ENCODE peak calls at places on chromosomes 12 and 14, in five cellular contexts. X is CD8-positive, alpha-beta memory T cell; G is AG10803; U is adipocyte; A is retinal pigment epithelial cell. J is an unnamed sample.

GRCh38 chr12:125149160-125150108 is 84.2 kb downstream of the AACS start:
- DNase-seq in X (no peak), G (no peak), U (no peak), A (no peak), J (no peak)

GRCh38 chr14:61111145-61112130 is 130.4 kb downstream of the SLC38A6 start:
- DNase-seq in X (no peak), G (no peak), U (no peak), A (no peak), J (no peak)

GRCh38 chr14:92507174-92507768 is 6.3 kb upstream of the RIN3 start:
- DNase-seq in X (no peak), G (no peak), U (no peak), A (no peak), J (no peak)

GRCh38 chr14:101603096-101603495 is 41.8 kb downstream of the DIO3 start:
- DNase-seq in X (no peak), G (no peak), U (no peak), A (no peak), J (no peak)

GRCh38 chr14:66649515-66649914 is 141.6 kb downstream of the GPHN start:
- DNase-seq in X (no peak), G (no peak), U (no peak), A (no peak), J (no peak)

GRCh38 chr12:95277139-95277538 is 59.5 kb downstream of the VEZT start:
- DNase-seq in X (no peak), G (peak; percentile 84), U (peak; percentile 79), A (no peak), J (peak; percentile 80)

GRCh38 chr12:19946549-19946948 is 421.8 kb upstream of the PDE3A start:
- DNase-seq in X (no peak), G (peak; percentile 87), U (peak; percentile 91), A (peak; percentile 85), J (peak; percentile 98)

GRCh38 chr14:29521526-29522137 is 406.0 kb downstream of the PRKD1 start:
- DNase-seq in X (no peak), G (no peak), U (no peak), A (no peak), J (peak; percentile 40)

GRCh38 chr14:104891664-104892500 is 26.8 kb downstream of the CEP170B start:
- DNase-seq in X (peak; percentile 41), G (no peak), U (no peak), A (no peak), J (no peak)

GRCh38 chr12:63319386-63319785 is 168.4 kb upstream of the AVPR1A start:
- DNase-seq in X (no peak), G (no peak), U (peak; percentile 34), A (no peak), J (no peak)

GRCh38 chr12:89278169-89278568 is 74.1 kb downstream of the DUSP6 start:
- DNase-seq in X (no peak), G (no peak), U (no peak), A (no peak), J (no peak)

GRCh38 chr12:21695896-21696295 is 38.3 kb upstream of the LDHB start:
- DNase-seq in X (no peak), G (peak; percentile 39), U (peak; percentile 69), A (no peak), J (no peak)

GRCh38 chr14:95527392-95528002 is 7.4 kb upstream of the GLRX5 start:
- DNase-seq in X (peak; percentile 62), G (peak; percentile 87), U (peak; percentile 96), A (no peak), J (peak; percentile 88)

GRCh38 chr14:95524706-95525512 is 8.5 kb upstream of the SYNE3 start:
- DNase-seq in X (no peak), G (peak; percentile 33), U (no peak), A (no peak), J (no peak)

GRCh38 chr14:95529242-95529641 is 5.6 kb upstream of the GLRX5 start:
- DNase-seq in X (no peak), G (no peak), U (no peak), A (no peak), J (no peak)

GRCh38 chr14:95525999-95526398 is 8.9 kb upstream of the GLRX5 start:
- DNase-seq in X (no peak), G (no peak), U (no peak), A (no peak), J (no peak)

GRCh38 chr14:95526483-95527391 is 8.1 kb upstream of the GLRX5 start:
- DNase-seq in X (no peak), G (no peak), U (no peak), A (no peak), J (peak; percentile 55)
- H3K4me3 ChIP-seq in X (no peak overlapping the region), G (peak overlapping the region; percentile 21), U (peak overlapping the region; percentile 73), A (no peak overlapping the region), J (no peak overlapping the region)

DNA sequence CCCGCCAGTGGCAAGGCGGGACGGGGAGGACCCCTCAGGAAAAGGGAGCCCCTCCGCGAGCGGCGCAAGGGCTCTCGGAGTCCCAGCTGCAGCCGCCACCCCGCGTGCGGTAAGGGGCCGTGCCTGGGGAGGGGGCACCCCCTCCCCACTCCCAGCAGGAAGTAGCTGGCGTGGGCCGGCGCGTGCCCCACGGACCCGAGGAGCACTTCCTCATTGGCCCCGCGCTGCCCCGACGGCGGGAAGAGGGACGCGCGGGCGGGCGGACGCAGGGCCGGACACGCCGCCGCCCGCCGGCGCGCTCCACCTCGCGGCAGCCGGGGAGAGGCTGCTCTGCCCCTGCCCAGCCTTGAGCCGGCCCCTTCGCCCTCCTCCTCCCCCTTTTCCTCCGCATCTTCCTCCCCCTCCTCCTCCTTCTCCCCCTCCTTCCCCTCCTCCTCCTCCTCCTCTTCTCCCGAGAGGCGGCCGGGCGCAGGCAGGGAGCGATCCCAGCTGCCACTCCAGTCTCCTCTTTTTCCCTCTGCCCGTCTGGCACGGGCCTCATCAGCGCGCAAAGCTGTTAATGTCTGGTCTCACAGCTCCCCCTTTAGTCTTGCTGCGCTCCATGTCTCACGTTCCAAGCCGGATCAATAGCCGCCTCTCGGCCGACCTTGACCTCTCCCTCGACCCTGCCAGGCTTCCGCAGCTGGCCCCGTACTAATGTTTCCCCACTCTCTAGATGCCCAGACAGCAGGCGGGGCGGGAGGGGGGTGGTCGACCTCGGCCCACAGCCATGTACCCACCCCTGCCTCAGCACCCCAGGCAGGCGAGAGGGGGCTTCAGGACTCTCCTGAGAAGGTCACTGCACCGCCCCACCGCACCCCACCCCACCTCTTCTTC is 2.6 kb upstream of the BCL11B start:
- DNase-seq in X (peak; percentile 71), G (peak; percentile 89), U (peak; percentile 73), A (peak; percentile 50), J (peak; percentile 51)
- H3K4me3 ChIP-seq in X (peak overlapping the region; percentile 62), G (peak overlapping the region; percentile 56), U (peak overlapping the region; percentile 61), A (peak overlapping the region; percentile 48), J (peak overlapping the region; percentile 13)

GRCh38 chr12:24943947-24944597 is 4.8 kb downstream of the BCAT1 start:
- DNase-seq in X (no peak), G (no peak), U (peak; percentile 22), A (no peak), J (no peak)
- H3K4me3 ChIP-seq in X (no peak overlapping the region), G (no peak overlapping the region), U (no peak overlapping the region), A (no peak overlapping the region), J (no peak overlapping the region)

GRCh38 chr14:81434230-81434629 is 34.1 kb upstream of the STON2 start:
- DNase-seq in X (no peak), G (no peak), U (no peak), A (no peak), J (no peak)

GRCh38 chr14:81437226-81437625 is 37.1 kb upstream of the STON2 start:
- DNase-seq in X (no peak), G (no peak), U (no peak), A (no peak), J (no peak)

GRCh38 chr14:81436296-81437138 is 36.4 kb upstream of the STON2 start:
- DNase-seq in X (no peak), G (peak; percentile 42), U (peak; percentile 82), A (no peak), J (peak; percentile 47)

GRCh38 chr14:81435048-81435577 is 35.0 kb upstream of the STON2 start:
- DNase-seq in X (no peak), G (no peak), U (no peak), A (no peak), J (no peak)

GRCh38 chr14:81435578-81436295 is 35.6 kb upstream of the STON2 start:
- DNase-seq in X (no peak), G (peak; percentile 11), U (peak; percentile 46), A (no peak), J (no peak)
- H3K4me3 ChIP-seq in X (peak overlapping the region; percentile 56), G (peak overlapping the region; percentile 13), U (peak overlapping the region; percentile 78), A (peak overlapping the region; percentile 79), J (peak overlapping the region; percentile 7)

DNA sequence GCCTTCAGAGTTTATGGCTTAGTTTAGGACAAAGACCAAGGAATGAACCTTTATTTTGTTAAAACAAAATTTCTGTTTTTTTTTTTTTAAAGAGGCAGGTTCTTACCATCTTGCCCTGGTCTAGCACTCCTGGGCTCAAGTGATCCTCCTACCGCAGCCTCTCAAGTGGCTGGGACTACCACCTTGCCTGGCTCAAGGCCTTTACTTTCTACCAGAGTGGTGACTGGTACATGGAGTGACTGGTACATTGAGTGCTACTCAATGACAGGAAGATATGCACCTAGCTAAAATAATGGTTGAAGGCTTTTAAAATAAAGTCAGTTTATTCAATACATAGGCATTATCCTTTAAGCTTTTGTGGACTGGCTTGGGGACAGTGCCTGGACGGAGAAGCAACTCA is 32.6 kb downstream of the PRICKLE1 start:
- DNase-seq in X (no peak), G (no peak), U (no peak), A (no peak), J (no peak)
- H3K4me3 ChIP-seq in X (no peak overlapping the region), G (no peak overlapping the region), U (no peak overlapping the region), A (no peak overlapping the region), J (no peak overlapping the region)

DNA sequence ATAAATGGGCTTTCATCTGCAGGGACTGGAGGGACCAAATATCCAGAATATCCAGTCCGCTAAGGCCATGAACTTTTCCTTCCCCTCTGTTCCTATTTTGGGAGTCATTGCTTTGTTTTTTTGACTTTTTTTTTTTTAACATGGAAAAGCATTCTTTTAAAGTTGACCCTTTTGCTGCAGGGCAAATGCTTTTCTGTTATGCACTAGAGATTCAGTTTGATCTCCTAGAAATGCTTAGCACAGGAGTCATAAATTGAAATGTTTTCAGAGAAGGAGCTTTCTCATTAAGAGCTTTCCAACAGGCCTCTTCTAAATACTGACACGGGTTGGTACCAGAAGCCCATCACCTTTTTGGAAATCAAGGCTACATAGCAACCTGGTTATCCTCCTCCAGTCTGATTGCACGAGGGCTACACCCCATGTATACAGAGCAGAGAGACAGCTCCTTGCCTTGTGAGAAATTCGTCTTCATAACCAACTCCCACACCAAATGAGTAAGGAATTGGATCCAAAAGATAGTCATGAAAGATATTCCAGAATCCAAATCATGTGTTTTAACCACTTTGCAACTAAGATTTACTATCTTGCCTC is 389.6 kb downstream of the ZFP36L1 start:
- DNase-seq in X (no peak), G (peak; percentile 64), U (peak; percentile 51), A (peak; percentile 26), J (peak; percentile 46)
- H3K4me3 ChIP-seq in X (no peak overlapping the region), G (no peak overlapping the region), U (no peak overlapping the region), A (no peak overlapping the region), J (no peak overlapping the region)

DNA sequence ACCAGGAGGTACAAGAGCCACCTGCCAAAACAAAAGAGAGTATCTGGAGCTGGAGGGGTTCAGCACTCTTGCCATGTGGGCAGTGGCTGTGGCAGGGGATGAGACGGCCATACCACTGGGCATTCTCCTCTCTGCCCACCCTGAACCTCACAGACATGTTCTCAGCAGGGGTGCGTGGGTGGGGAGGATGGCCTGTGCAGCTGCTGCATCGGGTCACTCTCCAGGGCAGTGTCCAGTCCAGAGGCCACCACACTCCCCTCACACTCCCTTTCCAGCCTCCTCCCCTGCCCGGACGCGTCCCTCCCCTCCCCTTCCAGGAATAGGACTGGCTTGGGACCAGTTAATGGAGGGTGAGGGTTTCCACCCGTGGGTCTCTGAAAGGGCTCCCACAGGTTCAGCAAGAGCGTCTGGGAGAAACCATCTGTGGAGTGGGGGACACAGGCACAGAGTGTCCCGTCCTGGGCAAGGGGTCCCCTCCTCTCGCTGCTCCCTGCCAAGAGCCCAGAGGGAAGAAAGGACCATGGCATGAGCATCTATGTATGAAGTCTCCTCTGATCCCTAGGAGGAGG is 501 bp downstream of the C1R start:
- DNase-seq in X (no peak), G (peak; percentile 9), U (no peak), A (no peak), J (no peak)
- H3K4me3 ChIP-seq in X (peak overlapping the region; percentile 61), G (peak overlapping the region; percentile 97), U (peak overlapping the region; percentile 84), A (peak overlapping the region; percentile 46), J (peak overlapping the region; percentile 60)

J was measured in fibroblast of mammary gland.